ENCODE peak calls at places on chromosomes 7 and 10, in four cellular contexts. One of them, this sample, is unnamed.

GRCh38 chr7:127995866-127996215 is 35.4 kb downstream of the LRRC4 start:
- DNase-seq in NCI-H1436: no peak
- DNase-seq in Calu3: no peak
- DNase-seq in heart left ventricle: peak
- DNase-seq in this sample: no peak

GRCh38 chr10:51215956-51216834 is 141.9 kb downstream of the PRKG1 start:
- DNase-seq in NCI-H1436: no peak
- DNase-seq in Calu3: no peak
- DNase-seq in heart left ventricle: no peak
- DNase-seq in this sample: no peak

GRCh38 chr7:130904031-130904757 is 170.2 kb upstream of the KLF14 start:
- DNase-seq in NCI-H1436: no peak
- DNase-seq in Calu3: no peak
- DNase-seq in heart left ventricle: no peak
- DNase-seq in this sample: no peak

GRCh38 chr10:22481687-22482539 is 136.6 kb downstream of the SPAG6 start:
- DNase-seq in NCI-H1436: no peak
- DNase-seq in Calu3: no peak
- DNase-seq in heart left ventricle: no peak
- DNase-seq in this sample: no peak

GRCh38 chr10:71740069-71740468 is 20.5 kb upstream of the C10orf105 start:
- DNase-seq in NCI-H1436: no peak
- DNase-seq in Calu3: no peak
- DNase-seq in heart left ventricle: peak
- DNase-seq in this sample: no peak

GRCh38 chr10:81348003-81348402 is 527.0 kb upstream of the NRG3 start:
- DNase-seq in NCI-H1436: no peak
- DNase-seq in Calu3: no peak
- DNase-seq in heart left ventricle: no peak
- DNase-seq in this sample: no peak

GRCh38 chr10:69862882-69863530 is 61.3 kb downstream of the COL13A1 start:
- DNase-seq in NCI-H1436: no peak
- DNase-seq in Calu3: no peak
- DNase-seq in heart left ventricle: no peak
- DNase-seq in this sample: no peak

GRCh38 chr7:107179326-107180163 is 10.7 kb downstream of the HBP1 start:
- DNase-seq in NCI-H1436: no peak
- DNase-seq in Calu3: no peak
- DNase-seq in heart left ventricle: no peak
- DNase-seq in this sample: no peak

GRCh38 chr7:112596260-112596659 is 115.5 kb downstream of the LSMEM1 start:
- DNase-seq in NCI-H1436: no peak
- DNase-seq in Calu3: no peak
- DNase-seq in heart left ventricle: no peak
- DNase-seq in this sample: no peak

GRCh38 chr7:967361-968082 is 7.8 kb downstream of the COX19 start:
- DNase-seq in NCI-H1436: no peak
- DNase-seq in Calu3: no peak
- DNase-seq in heart left ventricle: no peak
- DNase-seq in this sample: no peak

GRCh38 chr10:124653811-124654651 is 90.1 kb downstream of the FAM53B start:
- DNase-seq in NCI-H1436: no peak
- DNase-seq in Calu3: no peak
- DNase-seq in heart left ventricle: no peak
- DNase-seq in this sample: no peak

GRCh38 chr7:30702200-30702599 is 19.9 kb upstream of the CRHR2 start:
- DNase-seq in NCI-H1436: no peak
- DNase-seq in Calu3: no peak
- DNase-seq in heart left ventricle: no peak
- DNase-seq in this sample: peak

GRCh38 chr7:97130417-97131139 is 13.1 kb downstream of the SDHAF3 start:
- DNase-seq in NCI-H1436: no peak
- DNase-seq in Calu3: no peak
- DNase-seq in heart left ventricle: no peak
- DNase-seq in this sample: no peak